ENCODE peak calls at places on chromosome 17, in eight cellular contexts. C is naive thymus-derived CD4-positive, alpha-beta T cell; Y is caudate nucleus; B is AG09309; Z is type B pancreatic cell; R is NCI-H1417; E is NK-92 treated with Interleukin-12 subunit alpha and Interleukin-12 subunit beta, amount 100 ng/mL, for 24 hours; M is MV-4-11. D is an unnamed sample.

GRCh38 chr17:27748360-27748825 is 51.9 kb downstream of the NOS2 start:
- DNase-seq in E (no peak), M (no peak), C (no peak), Z (no peak), R (no peak), Y (no peak), B (no peak), D (no peak)

GRCh38 chr17:17745476-17746455 is 64.5 kb downstream of the RAI1 start:
- DNase-seq in Y (no peak), R (no peak), Z (no peak), E (no peak), M (no peak), B (no peak), C (no peak), D (no peak)

GRCh38 chr17:49913226-49914095 is 55.5 kb upstream of the DLX4 start:
- DNase-seq in Z (no peak), R (peak; percentile 25), E (no peak), C (no peak), Y (no peak), M (no peak), B (peak; percentile 1), D (peak; percentile 99)

GRCh38 chr17:68676856-68677255 is 75.7 kb upstream of the FAM20A start:
- DNase-seq in B (no peak), E (no peak), M (no peak), Z (no peak), Y (no peak), C (no peak), R (no peak), D (no peak)

GRCh38 chr17:63436523-63437110 is 9.5 kb downstream of the CYB561 start:
- DNase-seq in M (no peak), Z (no peak), Y (no peak), E (no peak), C (no peak), R (no peak), B (no peak), D (peak; percentile 85)

GRCh38 chr17:50129303-50129945 is 536 bp downstream of the SAMD14 start:
- DNase-seq in M (peak; percentile 14), Y (no peak), Z (no peak), R (peak; percentile 70), B (no peak), C (peak; percentile 52), E (no peak), D (no peak)

GRCh38 chr17:81064746-81065475 is 30.0 kb downstream of the BAIAP2 start:
- DNase-seq in E (no peak), Y (no peak), R (no peak), C (no peak), M (no peak), B (peak; percentile 63), Z (no peak), D (peak; percentile 99)

GRCh38 chr17:27871407-27871806 is 21.8 kb downstream of the LYRM9 start:
- DNase-seq in Z (no peak), C (no peak), Y (no peak), M (no peak), R (no peak), E (no peak), B (no peak), D (no peak)

GRCh38 chr17:81301195-81302144 is 6.4 kb upstream of the SLC38A10 start:
- DNase-seq in Y (no peak), Z (no peak), R (no peak), M (no peak), C (no peak), E (no peak), B (no peak), D (peak; percentile 96)

GRCh38 chr17:32330142-32330541 is 11.8 kb downstream of the C17orf75 start:
- DNase-seq in E (no peak), B (no peak), Z (no peak), Y (no peak), C (no peak), M (peak; percentile 14), R (no peak), D (no peak)

GRCh38 chr17:48352630-48353029 is 77.4 kb downstream of the SKAP1 start:
- DNase-seq in Z (no peak), Y (no peak), R (no peak), M (no peak), C (no peak), B (no peak), E (no peak), D (peak; percentile 3)

GRCh38 chr17:8602679-8603078 is 27.8 kb downstream of the MYH10 start:
- DNase-seq in Z (no peak), B (no peak), R (peak; percentile 2), C (no peak), Y (no peak), M (no peak), E (no peak), D (no peak)

GRCh38 chr17:79888811-79889634 is 49.8 kb upstream of the CBX4 start:
- DNase-seq in C (no peak), R (no peak), E (no peak), B (no peak), Z (no peak), M (no peak), Y (no peak), D (peak; percentile 58)

GRCh38 chr17:64920026-64920418 is 744 bp upstream of the LRRC37A3 start:
- DNase-seq in Y (no peak), B (no peak), R (peak; percentile 56), E (no peak), M (peak; percentile 29), C (peak; percentile 13), Z (no peak), D (no peak)

GRCh38 chr17:12070561-12070960 is 49.9 kb downstream of the MAP2K4 start:
- DNase-seq in C (no peak), M (no peak), E (no peak), B (peak; percentile 45), Y (no peak), Z (no peak), R (no peak), D (peak; percentile 75)

GRCh38 chr17:42387221-42387657 is 1.0 kb downstream of the STAT3 start:
- DNase-seq in E (no peak), C (peak; percentile 25), R (peak; percentile 71), M (peak; percentile 18), B (no peak), Z (no peak), Y (no peak), D (peak; percentile 80)

GRCh38 chr17:72922223-72922622 is 170.3 kb downstream of the SLC39A11 start:
- DNase-seq in E (no peak), Y (no peak), C (no peak), B (no peak), Z (no peak), R (peak; percentile 21), M (no peak), D (no peak)

GRCh38 chr17:74798239-74798707 is 22.1 kb upstream of the NAT9 start:
- DNase-seq in R (no peak), B (no peak), Y (no peak), E (no peak), M (no peak), Z (no peak), C (no peak), D (no peak)

GRCh38 chr17:74113952-74114351 is 89.5 kb upstream of the RPL38 start:
- DNase-seq in M (no peak), B (no peak), Z (no peak), Y (no peak), E (no peak), C (no peak), R (no peak), D (no peak)

GRCh38 chr17:81952792-81953228 is 5.8 kb upstream of the MYADML2 start:
- DNase-seq in M (no peak), C (no peak), B (no peak), E (no peak), Y (no peak), Z (peak; percentile 69), R (no peak), D (peak; percentile 48)

GRCh38 chr17:63189082-63189481 is 223.0 kb downstream of the TANC2 start:
- DNase-seq in Z (no peak), C (no peak), M (peak; percentile 15), B (no peak), R (no peak), E (no peak), Y (no peak), D (peak; percentile 56)

GRCh38 chr17:4449736-4450135 is 16.0 kb downstream of the SPNS3 start:
- DNase-seq in R (no peak), B (no peak), M (no peak), Y (no peak), Z (no peak), E (no peak), C (no peak), D (peak; percentile 83)

GRCh38 chr17:62626719-62627218 is 701 bp upstream of the MRC2 start:
- DNase-seq in R (peak; percentile 33), C (no peak), E (no peak), B (peak; percentile 76), Y (no peak), M (peak; percentile 70), Z (peak; percentile 79), D (peak; percentile 95)

GRCh38 chr17:50186661-50187402 is 14.6 kb downstream of the COL1A1 start:
- DNase-seq in B (no peak), E (no peak), M (no peak), Y (no peak), R (no peak), C (no peak), Z (no peak), D (peak; percentile 90)

GRCh38 chr17:74924250-74924948 is at the start of gene OTOP2:
- DNase-seq in Z (no peak), M (peak; percentile 71), E (no peak), C (no peak), B (no peak), R (peak; percentile 56), Y (no peak), D (no peak)

GRCh38 chr17:62732125-62732524 is 76.0 kb downstream of the MARCHF10 start:
- DNase-seq in B (no peak), E (no peak), Z (no peak), C (no peak), M (no peak), Y (no peak), R (no peak), D (no peak)

GRCh38 chr17:81002409-81003361 is 11.0 kb downstream of the CHMP6 start:
- DNase-seq in Y (no peak), Z (no peak), B (no peak), R (peak; percentile 90), C (no peak), M (peak; percentile 13), E (no peak), D (peak; percentile 98)

GRCh38 chr17:68195667-68196393 is 52.0 kb upstream of the AMZ2 start:
- DNase-seq in Y (no peak), R (peak; percentile 64), B (no peak), M (no peak), Z (no peak), C (no peak), E (no peak), D (peak; percentile 77)

GRCh38 chr17:50268632-50269287 is 5.5 kb upstream of the TMEM92 start:
- DNase-seq in Z (no peak), C (no peak), E (no peak), M (no peak), B (no peak), R (no peak), Y (no peak), D (peak; percentile 83)

GRCh38 chr17:77502626-77503292 is 362.0 kb downstream of the SEC14L1 start:
- DNase-seq in R (no peak), C (no peak), B (no peak), E (no peak), Z (no peak), M (no peak), Y (no peak), D (peak; percentile 74)

GRCh38 chr17:79745641-79746105 is 14.9 kb downstream of the ENPP7 start:
- DNase-seq in B (no peak), Z (no peak), R (no peak), M (peak; percentile 49), Y (no peak), C (no peak), E (no peak), D (peak; percentile 85)

GRCh38 chr17:41340934-41341861 is 9.4 kb downstream of the KRT33A start:
- DNase-seq in Z (no peak), M (no peak), R (no peak), E (no peak), C (peak; percentile 83), B (no peak), Y (no peak), D (peak; percentile 54)

GRCh38 chr17:8124350-8125195 is 667 bp upstream of the HES7 start:
- DNase-seq in Z (no peak), E (no peak), M (no peak), C (peak; percentile 23), R (peak; percentile 49), Y (no peak), B (no peak), D (peak; percentile 65)

GRCh38 chr17:60439501-60439900 is 17.2 kb downstream of the CHCT1 start:
- DNase-seq in Y (no peak), E (no peak), Z (no peak), M (peak; percentile 51), B (no peak), R (no peak), C (no peak), D (peak; percentile 59)

D was measured in osteoblast.